ENCODE peak calls at places on chromosomes 6 and 20, in nine cellular contexts. E is non-pigmented ciliary epithelial cell, X is left ventricle myocardium superior, N is fibroblast of the conjunctiva, L is left ventricle myocardium inferior, D is MCF 10A, C is IMR-90, M is fibroblast of pulmonary artery, H is mesenteric fat pad. U is an unnamed sample.

GRCh38 chr6:36788768-36789167 is 50.5 kb downstream of the CPNE5 start:
- DNase-seq in E (no peak), X (no peak), N (no peak), L (no peak), D (no peak), C (peak; percentile 11), M (no peak), H (no peak), U (peak; percentile 55)

GRCh38 chr6:37657117-37657886 is 40.4 kb downstream of the MDGA1 start:
- DNase-seq in E (no peak), X (no peak), N (no peak), L (no peak), D (peak; percentile 93), C (peak; percentile 44), M (no peak), H (no peak), U (no peak)

GRCh38 chr6:28782113-28782673 is 141.6 kb downstream of the TRIM27 start:
- DNase-seq in E (no peak), X (no peak), N (no peak), L (no peak), D (no peak), C (no peak), M (no peak), H (no peak), U (no peak)

GRCh38 chr6:121520337-121521163 is 85.1 kb downstream of the GJA1 start:
- DNase-seq in E (peak; percentile 90), X (no peak), N (no peak), L (no peak), D (no peak), C (peak; percentile 89), M (peak; percentile 85), H (no peak), U (no peak)

GRCh38 chr6:111566873-111567517 is 38.7 kb downstream of the TRAF3IP2 start:
- DNase-seq in E (no peak), X (no peak), N (no peak), L (no peak), D (no peak), C (no peak), M (peak; percentile 56), H (no peak), U (peak; percentile 59)

GRCh38 chr20:49146442-49146841 is 41.7 kb downstream of the STAU1 start:
- DNase-seq in E (no peak), X (no peak), N (no peak), L (no peak), D (no peak), C (no peak), M (no peak), H (no peak), U (no peak)

GRCh38 chr6:32085759-32086458 is 23.2 kb downstream of the TNXB start:
- DNase-seq in E (no peak), X (no peak), N (no peak), L (no peak), D (no peak), C (no peak), M (no peak), H (no peak), U (no peak)

GRCh38 chr6:169723200-169723909 is 945 bp downstream of the PHF10 start:
- DNase-seq in E (no peak), X (peak; percentile 91), N (peak; percentile 10), L (peak; percentile 87), D (peak; percentile 56), C (peak; percentile 66), M (peak; percentile 72), H (peak; percentile 94), U (peak; percentile 85)

GRCh38 chr6:151068761-151069312 is 170.9 kb upstream of the AKAP12 start:
- DNase-seq in E (no peak), X (no peak), N (no peak), L (no peak), D (no peak), C (peak; percentile 62), M (peak; percentile 53), H (peak; percentile 30), U (no peak)

GRCh38 chr20:54733687-54734086 is 258.3 kb downstream of the DOK5 start:
- DNase-seq in E (no peak), X (no peak), N (no peak), L (no peak), D (no peak), C (no peak), M (no peak), H (no peak), U (no peak)

GRCh38 chr6:6024220-6024619 is 17.5 kb upstream of the NRN1 start:
- DNase-seq in E (no peak), X (no peak), N (no peak), L (no peak), D (no peak), C (no peak), M (no peak), H (no peak), U (no peak)

U was measured in left kidney.